ENCODE peak calls at places on chromosomes 11 and 22, in seven cellular contexts. M is fibroblast of lung, Y is Peyer's patch, W is progenitor cell of endocrine pancreas, T is hepatocyte, G is endothelial cell of umbilical vein, X is IMR-90. O is an unnamed sample.

GRCh38 chr22:19845369-19845722 is 9.3 kb downstream of the GNB1L start:
- DNase-seq in W (no peak), Y (no peak), G (no peak), M (no peak), X (no peak), T (no peak), O (peak)

GRCh38 chr11:11569936-11570491 is 51.8 kb downstream of the GALNT18 start:
- DNase-seq in X (no peak), G (peak), Y (no peak), W (no peak), M (no peak), T (peak), O (peak)

GRCh38 chr22:20810645-20811044 is 36.7 kb downstream of the SERPIND1 start:
- DNase-seq in M (no peak), X (no peak), W (no peak), Y (peak), G (no peak), T (no peak), O (no peak)

GRCh38 chr22:43996981-43997265 is 27.2 kb upstream of the PARVB start:
- DNase-seq in W (no peak), G (no peak), T (no peak), M (no peak), X (no peak), Y (no peak), O (no peak)

GRCh38 chr11:71466358-71466757 is 13.4 kb downstream of the NADSYN1 start:
- DNase-seq in M (no peak), X (no peak), T (no peak), G (no peak), W (no peak), Y (no peak), O (no peak)

GRCh38 chr22:20057596-20058268 is 22.3 kb upstream of the DGCR8 start:
- DNase-seq in T (no peak), M (no peak), W (no peak), Y (no peak), G (no peak), X (no peak), O (no peak)

GRCh38 chr22:35205956-35206355 is 51.3 kb upstream of the HMGXB4 start:
- DNase-seq in G (no peak), Y (no peak), M (peak), X (peak), T (peak), W (no peak), O (no peak)

GRCh38 chr22:26563022-26563421 is 26.9 kb downstream of the TPST2 start:
- DNase-seq in X (no peak), T (no peak), M (no peak), W (no peak), Y (no peak), G (no peak), O (no peak)

GRCh38 chr11:3014314-3014938 is 22.3 kb upstream of the NAP1L4 start:
- DNase-seq in G (no peak), X (no peak), M (no peak), T (no peak), W (no peak), Y (peak), O (no peak)

GRCh38 chr11:118054712-118055640 is 21.9 kb upstream of the TMPRSS4 start:
- DNase-seq in T (no peak), G (no peak), X (no peak), M (peak), W (no peak), Y (peak), O (no peak)

GRCh38 chr11:60984616-60985015 is 13.1 kb downstream of the CD6 start:
- DNase-seq in G (no peak), W (no peak), T (no peak), M (no peak), X (no peak), Y (no peak), O (no peak)

GRCh38 chr22:28299760-28300159 is 379.9 kb downstream of the TTC28 start:
- DNase-seq in X (peak), W (no peak), Y (no peak), M (peak), T (peak), G (no peak), O (peak)

GRCh38 chr11:67114275-67114896 is 4.7 kb upstream of the KDM2A start:
- DNase-seq in Y (no peak), M (no peak), W (no peak), G (no peak), T (no peak), X (no peak), O (no peak)

GRCh38 chr11:73414977-73415492 is 38.8 kb downstream of the RELT start:
- DNase-seq in Y (no peak), M (peak), X (peak), G (no peak), T (no peak), W (no peak), O (no peak)

GRCh38 chr22:20881231-20881630 is 22.4 kb downstream of the SNAP29 start:
- DNase-seq in X (peak), G (no peak), W (no peak), M (peak), Y (no peak), T (no peak), O (no peak)

GRCh38 chr11:24844406-24844805 is 347.6 kb downstream of the LUZP2 start:
- DNase-seq in M (no peak), Y (no peak), X (no peak), T (no peak), G (no peak), W (no peak), O (no peak)

GRCh38 chr11:68690671-68691401 is 6.5 kb downstream of the GAL start:
- DNase-seq in G (no peak), M (no peak), W (no peak), X (no peak), T (no peak), Y (peak), O (no peak)

GRCh38 chr11:48172818-48173609 is 43.6 kb upstream of the OR4B1 start:
- DNase-seq in W (peak), M (peak), G (peak), X (peak), Y (peak), T (peak), O (peak)
- TF ChIP-seq CTCF in W (peak), M (peak), G (peak), X (peak), Y (peak), T (peak), O (peak)

GRCh38 chr11:58788355-58789023 is 56.0 kb downstream of the GLYATL2 start:
- DNase-seq in Y (peak), X (peak), T (peak), G (peak), W (no peak), M (peak), O (no peak)
- TF ChIP-seq CTCF in Y (peak), X (peak), T (peak), G (peak), W (peak), M (peak), O (peak)

GRCh38 chr11:92340839-92341238 is 116.2 kb downstream of the FAT3 start:
- DNase-seq in G (no peak), T (peak), M (no peak), X (peak), W (no peak), Y (no peak), O (no peak)
- TF ChIP-seq CTCF in G (no peak), T (peak), M (peak), X (peak), W (peak), Y (no peak), O (no peak)

DNA sequence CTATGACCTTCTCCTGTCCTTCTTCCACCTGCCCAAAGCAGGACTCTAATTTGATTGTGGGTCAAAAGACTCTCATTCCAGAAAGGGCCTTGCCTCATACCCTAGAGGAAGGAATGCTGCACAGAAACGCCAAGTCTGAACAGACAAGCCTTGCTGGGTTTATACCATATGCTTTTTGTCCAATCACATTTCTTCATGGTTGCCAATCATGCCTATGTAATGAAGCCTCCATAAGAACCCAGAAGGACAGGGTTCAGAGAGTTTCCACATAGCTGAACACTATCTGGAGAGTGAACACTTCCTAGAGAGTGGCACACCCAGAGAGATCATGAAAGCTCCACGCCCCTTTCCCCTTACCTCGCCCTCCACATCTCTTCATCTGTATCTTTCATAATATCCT is 4.8 kb upstream of the SAA2 start:
- DNase-seq in T (no peak), W (no peak), M (no peak), Y (no peak), G (no peak), X (no peak), O (no peak)
- TF ChIP-seq CTCF in T (no peak), W (no peak), M (no peak), Y (no peak), G (no peak), X (no peak), O (no peak)

O was measured in right atrium auricular region.